ENCODE peak calls at places on chromosomes 3 and 15, in four cellular contexts. One of them, this sample, is unnamed.

GRCh38 chr3:112395166-112395894 is 62.4 kb downstream of the CD200 start:
- DNase-seq in OCI-LY7: no peak
- DNase-seq in lower leg skin: no peak
- DNase-seq in PC-3: no peak
- DNase-seq in this sample: no peak

GRCh38 chr15:75104804-75105557 is 81.6 kb downstream of the PPCDC start:
- DNase-seq in lower leg skin: no peak
- DNase-seq in OCI-LY7: peak
- DNase-seq in PC-3: peak
- DNase-seq in this sample: no peak

GRCh38 chr15:29039466-29040366 is 153.9 kb downstream of the APBA2 start:
- DNase-seq in OCI-LY7: no peak
- DNase-seq in lower leg skin: peak
- DNase-seq in PC-3: no peak
- DNase-seq in this sample: no peak

GRCh38 chr3:135218782-135219181 is 423.7 kb downstream of the EPHB1 start:
- DNase-seq in lower leg skin: no peak
- DNase-seq in PC-3: no peak
- DNase-seq in OCI-LY7: no peak
- DNase-seq in this sample: no peak

GRCh38 chr15:34708422-34708821 is 46.4 kb downstream of the GJD2 start:
- DNase-seq in PC-3: peak
- DNase-seq in lower leg skin: no peak
- DNase-seq in OCI-LY7: peak
- DNase-seq in this sample: no peak

GRCh38 chr3:64658001-64658400 is 29.8 kb downstream of the ADAMTS9 start:
- DNase-seq in PC-3: no peak
- DNase-seq in OCI-LY7: no peak
- DNase-seq in lower leg skin: no peak
- DNase-seq in this sample: no peak

GRCh38 chr3:83523470-83524073 is 1435.2 kb upstream of the CADM2 start:
- DNase-seq in lower leg skin: no peak
- DNase-seq in PC-3: peak
- DNase-seq in OCI-LY7: peak
- DNase-seq in this sample: no peak

GRCh38 chr3:30496496-30496966 is 109.9 kb upstream of the TGFBR2 start:
- DNase-seq in lower leg skin: no peak
- DNase-seq in PC-3: peak
- DNase-seq in OCI-LY7: no peak
- DNase-seq in this sample: no peak

GRCh38 chr15:78461171-78461881 is 23.3 kb downstream of the IREB2 start:
- DNase-seq in OCI-LY7: no peak
- DNase-seq in lower leg skin: no peak
- DNase-seq in PC-3: peak
- DNase-seq in this sample: no peak

GRCh38 chr3:167559922-167560321 is 86.1 kb upstream of the SERPINI2 start:
- DNase-seq in OCI-LY7: no peak
- DNase-seq in PC-3: no peak
- DNase-seq in lower leg skin: no peak
- DNase-seq in this sample: no peak

GRCh38 chr3:9253327-9253726 is 3.9 kb upstream of the SRGAP3 start:
- DNase-seq in lower leg skin: no peak
- DNase-seq in OCI-LY7: no peak
- DNase-seq in PC-3: peak
- DNase-seq in this sample: no peak

GRCh38 chr15:58329781-58330467 is 101.9 kb upstream of the LIPC start:
- DNase-seq in lower leg skin: no peak
- DNase-seq in PC-3: peak
- DNase-seq in OCI-LY7: no peak
- DNase-seq in this sample: no peak

GRCh38 chr3:11246663-11246970 is 25.6 kb upstream of the ATG7 start:
- DNase-seq in lower leg skin: no peak
- DNase-seq in PC-3: peak
- DNase-seq in OCI-LY7: no peak
- DNase-seq in this sample: no peak
- TF ChIP-seq CTCF in lower leg skin: no peak
- TF ChIP-seq CTCF in PC-3: no peak
- TF ChIP-seq CTCF in OCI-LY7: no peak
- TF ChIP-seq CTCF in this sample: no peak

DNA sequence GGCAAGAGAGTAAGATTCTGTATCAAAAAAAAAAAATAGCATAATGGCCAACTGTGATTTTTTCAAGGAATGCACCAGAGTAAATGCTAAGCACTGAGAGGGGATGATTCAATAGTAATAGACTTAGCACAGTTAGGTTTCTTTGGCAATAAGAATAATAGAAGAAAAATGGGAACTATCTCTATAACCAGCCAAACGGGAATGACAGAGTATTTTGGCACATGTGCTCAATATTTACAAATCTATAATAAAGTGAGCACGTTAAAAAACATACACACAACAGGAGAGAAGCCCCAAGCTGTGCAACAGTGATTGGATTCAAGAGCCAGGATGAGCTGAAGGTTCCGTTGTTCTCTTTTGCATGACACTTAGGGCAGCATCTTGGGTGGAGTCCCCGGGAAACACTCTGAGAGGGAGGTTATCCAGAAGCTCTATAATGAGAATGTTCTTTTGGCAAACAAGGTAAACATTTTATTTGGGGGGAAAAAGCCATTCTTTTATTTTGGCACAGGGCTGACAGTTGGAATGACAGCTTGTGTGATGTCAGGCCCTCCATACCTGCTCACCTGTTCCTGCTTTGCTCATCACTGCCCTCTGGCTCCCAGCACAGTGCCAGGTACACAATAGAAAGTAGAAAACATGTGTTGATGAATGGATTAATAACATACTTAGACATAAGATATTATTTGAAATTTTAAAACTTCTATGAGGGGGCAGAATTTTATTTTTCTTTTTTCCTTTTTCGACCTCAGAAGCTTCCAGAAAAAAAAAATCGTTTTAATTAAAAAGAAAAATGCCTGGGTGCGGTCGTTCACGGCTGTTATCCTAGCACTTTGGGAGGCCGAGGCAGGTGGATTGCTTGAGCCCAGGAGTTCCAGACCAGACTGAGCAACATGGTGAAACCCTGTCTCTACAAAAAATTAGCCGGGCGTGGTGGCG is 44.0 kb upstream of the MUC4 start:
- DNase-seq in lower leg skin: no peak
- DNase-seq in PC-3: peak
- DNase-seq in OCI-LY7: peak
- DNase-seq in this sample: no peak
- TF ChIP-seq CTCF in lower leg skin: no peak
- TF ChIP-seq CTCF in PC-3: peak
- TF ChIP-seq CTCF in OCI-LY7: peak
- TF ChIP-seq CTCF in this sample: no peak

DNA sequence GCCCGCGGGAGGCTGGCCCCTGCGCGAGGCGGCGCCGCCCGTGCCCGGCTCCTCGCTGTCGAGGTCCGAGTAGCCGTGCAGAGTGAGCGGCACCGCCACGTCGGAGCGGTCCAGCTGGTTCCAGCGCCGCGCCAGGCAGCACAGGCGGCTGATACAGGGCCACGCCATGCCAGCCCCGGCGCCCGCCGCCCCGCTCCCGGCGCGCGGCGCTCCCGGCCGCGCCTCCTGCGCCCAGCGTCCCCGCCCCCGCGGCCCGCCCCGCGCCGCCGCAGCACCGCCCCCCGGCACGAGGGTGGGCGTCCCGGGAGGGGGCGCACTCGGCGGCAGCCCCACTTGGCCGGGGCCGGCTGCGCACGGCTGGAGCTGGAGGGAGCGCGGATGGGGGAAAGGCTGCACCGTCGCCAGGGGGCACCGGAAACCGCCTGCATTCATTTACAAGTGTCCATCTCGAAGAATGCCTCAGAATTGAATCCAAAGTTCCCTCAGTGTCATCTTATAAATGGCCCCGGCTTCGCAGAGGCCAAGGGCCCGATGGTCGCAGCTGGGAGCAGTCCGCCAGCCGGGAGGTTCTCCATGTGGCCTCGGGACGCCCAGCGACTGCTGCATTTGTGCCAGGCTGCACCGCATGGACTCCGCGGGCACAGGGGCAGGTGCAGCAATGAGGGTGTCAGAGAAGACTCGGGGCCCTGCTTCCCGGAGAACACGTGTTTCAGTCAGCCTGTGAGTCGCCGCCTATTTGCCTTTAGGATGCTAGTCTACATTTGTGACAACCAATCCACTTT is at the start of gene MAP6D1:
- DNase-seq in OCI-LY7: peak
- DNase-seq in PC-3: peak
- DNase-seq in lower leg skin: no peak
- DNase-seq in this sample: no peak
- TF ChIP-seq CTCF in OCI-LY7: peak
- TF ChIP-seq CTCF in PC-3: peak
- TF ChIP-seq CTCF in lower leg skin: no peak
- TF ChIP-seq CTCF in this sample: no peak

GRCh38 chr3:16249336-16249735 is 15.4 kb downstream of the DPH3 start:
- DNase-seq in lower leg skin: no peak
- DNase-seq in OCI-LY7: peak
- DNase-seq in PC-3: peak
- DNase-seq in this sample: no peak
- TF ChIP-seq CTCF in lower leg skin: no peak
- TF ChIP-seq CTCF in OCI-LY7: peak
- TF ChIP-seq CTCF in PC-3: peak
- TF ChIP-seq CTCF in this sample: no peak

DNA sequence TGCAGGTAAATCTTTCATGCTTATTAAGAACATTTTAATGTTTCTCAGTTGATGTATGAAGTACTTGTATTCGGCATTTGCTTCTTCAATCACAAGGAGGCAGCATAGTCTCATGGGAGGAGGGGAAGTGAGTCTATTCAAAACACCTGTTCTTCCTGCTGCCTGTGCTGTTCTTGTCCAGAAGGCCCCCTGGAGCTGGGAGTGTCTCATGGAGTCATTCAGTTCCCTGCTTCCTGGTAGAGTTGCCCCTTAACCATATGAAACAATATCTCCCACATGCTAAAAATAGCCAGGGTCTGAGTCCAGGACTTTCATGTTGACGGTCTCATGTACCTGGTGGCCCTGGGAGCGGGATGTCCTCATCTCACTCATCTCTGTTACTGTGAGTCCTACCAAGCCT is 15.5 kb upstream of the PPP1R2 start:
- DNase-seq in PC-3: peak
- DNase-seq in OCI-LY7: peak
- DNase-seq in lower leg skin: no peak
- DNase-seq in this sample: no peak
- TF ChIP-seq CTCF in PC-3: peak
- TF ChIP-seq CTCF in OCI-LY7: peak
- TF ChIP-seq CTCF in lower leg skin: no peak
- TF ChIP-seq CTCF in this sample: no peak

GRCh38 chr3:124529826-124530571 is 200.3 kb upstream of the UMPS start:
- DNase-seq in lower leg skin: no peak
- DNase-seq in PC-3: peak
- DNase-seq in OCI-LY7: no peak
- DNase-seq in this sample: no peak
- TF ChIP-seq CTCF in lower leg skin: no peak
- TF ChIP-seq CTCF in PC-3: no peak
- TF ChIP-seq CTCF in OCI-LY7: no peak
- TF ChIP-seq CTCF in this sample: no peak

DNA sequence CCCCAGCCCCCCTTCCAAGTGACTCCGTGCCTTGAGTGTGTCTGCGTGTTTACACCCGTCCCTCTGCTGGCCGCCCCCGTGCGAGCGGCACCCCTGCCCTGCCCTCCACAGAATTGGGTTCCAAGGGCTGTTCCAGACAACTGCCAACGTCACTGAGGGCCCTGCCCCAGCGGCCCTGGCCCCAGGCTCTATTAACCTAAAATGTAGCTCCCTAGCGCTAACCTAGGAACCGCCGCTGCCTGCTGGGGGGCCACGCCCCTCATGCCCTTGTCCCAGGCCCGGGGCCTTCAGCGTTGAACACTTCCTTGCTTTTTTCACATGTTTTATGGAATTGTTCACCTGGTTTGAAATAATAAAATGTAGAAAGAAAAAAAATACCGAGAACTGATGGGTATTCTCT is 10.0 kb upstream of the SEMA3B start:
- DNase-seq in lower leg skin: peak
- DNase-seq in OCI-LY7: no peak
- DNase-seq in PC-3: no peak
- DNase-seq in this sample: no peak
- TF ChIP-seq CTCF in lower leg skin: no peak
- TF ChIP-seq CTCF in OCI-LY7: no peak
- TF ChIP-seq CTCF in PC-3: no peak
- TF ChIP-seq CTCF in this sample: no peak

This sample was measured in omental fat pad.